ENCODE peak calls at places on chromosomes 1 and 21, in seven cellular contexts. N is endodermal cell; U is EH; I is stimulated activated CD4-positive, alpha-beta T cell treated with anti-CD3 and anti-CD28 coated beads, Interleukin-4, amount 100 ng/mL, for 48 hours; R is DMS153; S is fibroblast of lung; D is germinal center. F is an unnamed sample.

GRCh38 chr1:117284408-117285215 is 73.9 kb upstream of the VTCN1 start:
- DNase-seq in N (peak; percentile 59), U (peak; percentile 75), I (no peak), R (peak; percentile 68), S (peak; percentile 79), D (no peak), F (peak; percentile 65)

GRCh38 chr1:165570078-165570477 is 26.3 kb downstream of the LRRC52 start:
- DNase-seq in N (no peak), U (no peak), I (no peak), R (no peak), S (no peak), D (no peak), F (no peak)

GRCh38 chr1:160097196-160097910 is 1.1 kb downstream of the IGSF8 start:
- DNase-seq in N (peak; percentile 63), U (no peak), I (no peak), R (no peak), S (no peak), D (no peak), F (no peak)

GRCh38 chr1:19454265-19455198 is 30.8 kb downstream of the CAPZB start:
- DNase-seq in N (peak; percentile 62), U (peak; percentile 44), I (no peak), R (no peak), S (no peak), D (no peak), F (peak; percentile 48)

GRCh38 chr1:15110867-15111230 is 42.7 kb upstream of the TMEM51 start:
- DNase-seq in N (peak; percentile 83), U (no peak), I (no peak), R (no peak), S (no peak), D (no peak), F (no peak)

GRCh38 chr1:43286533-43286932 is 1.2 kb upstream of the C1orf210 start:
- DNase-seq in N (no peak), U (no peak), I (no peak), R (no peak), S (no peak), D (no peak), F (no peak)

GRCh38 chr1:174963547-174964125 is 36.1 kb upstream of the CACYBP start:
- DNase-seq in N (no peak), U (no peak), I (no peak), R (peak; percentile 35), S (no peak), D (no peak), F (no peak)

GRCh38 chr1:223653015-223653414 is 12.5 kb downstream of the CAPN8 start:
- DNase-seq in N (no peak), U (no peak), I (no peak), R (no peak), S (no peak), D (no peak), F (no peak)

GRCh38 chr1:198932351-198932991 is 293.6 kb downstream of the PTPRC start:
- DNase-seq in N (no peak), U (peak; percentile 42), I (no peak), R (no peak), S (peak; percentile 61), D (no peak), F (no peak)

GRCh38 chr21:29164330-29164942 is 34.0 kb downstream of the MAP3K7CL start:
- DNase-seq in N (no peak), U (peak; percentile 85), I (no peak), R (peak; percentile 35), S (peak; percentile 93), D (no peak), F (peak; percentile 76)

GRCh38 chr1:240466509-240466908 is 145.4 kb downstream of the GREM2 start:
- DNase-seq in N (no peak), U (no peak), I (no peak), R (no peak), S (no peak), D (no peak), F (no peak)

GRCh38 chr1:27598902-27599528 is 4.9 kb downstream of the AHDC1 start:
- DNase-seq in N (peak; percentile 75), U (peak; percentile 81), I (no peak), R (no peak), S (peak; percentile 68), D (no peak), F (peak; percentile 67)

GRCh38 chr1:180927841-180928240 is 15.1 kb downstream of the KIAA1614 start:
- DNase-seq in N (no peak), U (no peak), I (no peak), R (no peak), S (no peak), D (no peak), F (no peak)

GRCh38 chr21:42026072-42026415 is 15.9 kb upstream of the ZBTB21 start:
- DNase-seq in N (no peak), U (no peak), I (no peak), R (no peak), S (no peak), D (no peak), F (no peak)

GRCh38 chr1:3164671-3165070 is 95.7 kb downstream of the PRDM16 start:
- DNase-seq in N (no peak), U (no peak), I (no peak), R (no peak), S (no peak), D (no peak), F (no peak)

GRCh38 chr1:227928811-227929375 is 18.8 kb downstream of the WNT9A start:
- DNase-seq in N (no peak), U (no peak), I (no peak), R (no peak), S (no peak), D (no peak), F (no peak)

GRCh38 chr21:44919111-44919912 is 1.4 kb downstream of the ITGB2 start:
- DNase-seq in N (peak; percentile 44), U (no peak), I (no peak), R (no peak), S (no peak), D (no peak), F (no peak)

GRCh38 chr1:209617755-209618154 is 34.2 kb downstream of the CAMK1G start:
- DNase-seq in N (no peak), U (no peak), I (no peak), R (no peak), S (no peak), D (no peak), F (no peak)

GRCh38 chr1:8970870-8971337 is 25.2 kb downstream of the CA6 start:
- DNase-seq in N (no peak), U (no peak), I (no peak), R (no peak), S (no peak), D (no peak), F (no peak)

GRCh38 chr1:10508511-10508951 is 33.8 kb downstream of the PEX14 start:
- DNase-seq in N (peak; percentile 79), U (peak; percentile 66), I (no peak), R (no peak), S (no peak), D (no peak), F (no peak)

F was measured in HFFc6.